ENCODE peak calls at places on chromosomes 5 and 9, in nine cellular contexts. One of them, this sample, is unnamed.

GRCh38 chr5:97839338-97840081 is 656.5 kb upstream of the RIOK2 start:
- DNase-seq in spleen: no peak
- DNase-seq in thoracic aorta: no peak
- DNase-seq in H9: no peak
- DNase-seq in GM23248: peak; percentile 7
- DNase-seq in CD4-positive, alpha-beta memory T cell: no peak
- DNase-seq in psoas muscle: no peak
- DNase-seq in heart right ventricle: no peak
- DNase-seq in HCT116: no peak
- DNase-seq in this sample: no peak

GRCh38 chr5:109921735-109922395 is 232.1 kb downstream of the MAN2A1 start:
- DNase-seq in spleen: peak; percentile 71
- DNase-seq in thoracic aorta: no peak
- DNase-seq in H9: no peak
- DNase-seq in GM23248: no peak
- DNase-seq in CD4-positive, alpha-beta memory T cell: peak; percentile 79
- DNase-seq in psoas muscle: no peak
- DNase-seq in heart right ventricle: peak; percentile 52
- DNase-seq in HCT116: no peak
- DNase-seq in this sample: peak; percentile 60

GRCh38 chr5:141208478-141208877 is at the start of gene PCDHB12:
- DNase-seq in spleen: no peak
- DNase-seq in thoracic aorta: no peak
- DNase-seq in H9: peak; percentile 50
- DNase-seq in GM23248: peak; percentile 55
- DNase-seq in CD4-positive, alpha-beta memory T cell: no peak
- DNase-seq in psoas muscle: no peak
- DNase-seq in heart right ventricle: no peak
- DNase-seq in HCT116: no peak
- DNase-seq in this sample: no peak

GRCh38 chr5:164048527-164048926 is 543.1 kb downstream of the MAT2B start:
- DNase-seq in spleen: no peak
- DNase-seq in thoracic aorta: no peak
- DNase-seq in H9: no peak
- DNase-seq in GM23248: no peak
- DNase-seq in CD4-positive, alpha-beta memory T cell: no peak
- DNase-seq in psoas muscle: no peak
- DNase-seq in heart right ventricle: no peak
- DNase-seq in HCT116: no peak
- DNase-seq in this sample: no peak

GRCh38 chr9:92242115-92242778 is 51.2 kb downstream of the IARS1 start:
- DNase-seq in spleen: no peak
- DNase-seq in thoracic aorta: no peak
- DNase-seq in H9: no peak
- DNase-seq in GM23248: peak; percentile 88
- DNase-seq in CD4-positive, alpha-beta memory T cell: no peak
- DNase-seq in psoas muscle: no peak
- DNase-seq in heart right ventricle: no peak
- DNase-seq in HCT116: no peak
- DNase-seq in this sample: no peak

GRCh38 chr9:90987566-90987965 is 185.9 kb downstream of the SYK start:
- DNase-seq in spleen: no peak
- DNase-seq in thoracic aorta: no peak
- DNase-seq in H9: no peak
- DNase-seq in GM23248: no peak
- DNase-seq in CD4-positive, alpha-beta memory T cell: no peak
- DNase-seq in psoas muscle: no peak
- DNase-seq in heart right ventricle: no peak
- DNase-seq in HCT116: no peak
- DNase-seq in this sample: no peak

GRCh38 chr9:136133191-136133958 is 14.7 kb upstream of the TMEM250 start:
- DNase-seq in spleen: no peak
- DNase-seq in thoracic aorta: no peak
- DNase-seq in H9: peak; percentile 82
- DNase-seq in GM23248: peak; percentile 56
- DNase-seq in CD4-positive, alpha-beta memory T cell: no peak
- DNase-seq in psoas muscle: peak; percentile 57
- DNase-seq in heart right ventricle: no peak
- DNase-seq in HCT116: no peak
- DNase-seq in this sample: no peak

GRCh38 chr5:19564036-19564435 is 424.0 kb downstream of the CDH18 start:
- DNase-seq in spleen: no peak
- DNase-seq in thoracic aorta: no peak
- DNase-seq in H9: no peak
- DNase-seq in GM23248: no peak
- DNase-seq in CD4-positive, alpha-beta memory T cell: no peak
- DNase-seq in psoas muscle: no peak
- DNase-seq in heart right ventricle: no peak
- DNase-seq in HCT116: no peak
- DNase-seq in this sample: no peak

GRCh38 chr9:111601237-111602018 is 2.0 kb upstream of the PTGR1 start:
- DNase-seq in spleen: no peak
- DNase-seq in thoracic aorta: no peak
- DNase-seq in H9: no peak
- DNase-seq in GM23248: peak; percentile 66
- DNase-seq in CD4-positive, alpha-beta memory T cell: no peak
- DNase-seq in psoas muscle: no peak
- DNase-seq in heart right ventricle: no peak
- DNase-seq in HCT116: no peak
- DNase-seq in this sample: no peak

GRCh38 chr5:142847898-142848790 is 78.0 kb downstream of the ARHGAP26 start:
- DNase-seq in spleen: no peak
- DNase-seq in thoracic aorta: no peak
- DNase-seq in H9: no peak
- DNase-seq in GM23248: peak; percentile 79
- DNase-seq in CD4-positive, alpha-beta memory T cell: no peak
- DNase-seq in psoas muscle: no peak
- DNase-seq in heart right ventricle: no peak
- DNase-seq in HCT116: no peak
- DNase-seq in this sample: no peak

GRCh38 chr5:103218164-103218563 is 40.4 kb upstream of the MACIR start:
- DNase-seq in spleen: no peak
- DNase-seq in thoracic aorta: no peak
- DNase-seq in H9: no peak
- DNase-seq in GM23248: peak; percentile 28
- DNase-seq in CD4-positive, alpha-beta memory T cell: no peak
- DNase-seq in psoas muscle: no peak
- DNase-seq in heart right ventricle: no peak
- DNase-seq in HCT116: no peak
- DNase-seq in this sample: no peak

GRCh38 chr9:98908897-98909634 is 34.6 kb upstream of the COL15A1 start:
- DNase-seq in spleen: no peak
- DNase-seq in thoracic aorta: no peak
- DNase-seq in H9: no peak
- DNase-seq in GM23248: peak; percentile 84
- DNase-seq in CD4-positive, alpha-beta memory T cell: no peak
- DNase-seq in psoas muscle: no peak
- DNase-seq in heart right ventricle: no peak
- DNase-seq in HCT116: no peak
- DNase-seq in this sample: no peak

GRCh38 chr9:84697494-84698114 is 28.1 kb downstream of the NTRK2 start:
- DNase-seq in spleen: peak; percentile 78
- DNase-seq in thoracic aorta: no peak
- DNase-seq in H9: peak; percentile 93
- DNase-seq in GM23248: peak; percentile 68
- DNase-seq in CD4-positive, alpha-beta memory T cell: peak; percentile 19
- DNase-seq in psoas muscle: peak; percentile 80
- DNase-seq in heart right ventricle: peak; percentile 67
- DNase-seq in HCT116: peak; percentile 32
- DNase-seq in this sample: peak; percentile 72

GRCh38 chr5:160961030-160961429 is 109.0 kb upstream of the ATP10B start:
- DNase-seq in spleen: no peak
- DNase-seq in thoracic aorta: no peak
- DNase-seq in H9: no peak
- DNase-seq in GM23248: no peak
- DNase-seq in CD4-positive, alpha-beta memory T cell: no peak
- DNase-seq in psoas muscle: no peak
- DNase-seq in heart right ventricle: no peak
- DNase-seq in HCT116: no peak
- DNase-seq in this sample: no peak

GRCh38 chr9:91427873-91428272 is 4.2 kb upstream of the NFIL3 start:
- DNase-seq in spleen: no peak
- DNase-seq in thoracic aorta: no peak
- DNase-seq in H9: no peak
- DNase-seq in GM23248: peak; percentile 85
- DNase-seq in CD4-positive, alpha-beta memory T cell: no peak
- DNase-seq in psoas muscle: no peak
- DNase-seq in heart right ventricle: no peak
- DNase-seq in HCT116: peak; percentile 84
- DNase-seq in this sample: no peak

DNA sequence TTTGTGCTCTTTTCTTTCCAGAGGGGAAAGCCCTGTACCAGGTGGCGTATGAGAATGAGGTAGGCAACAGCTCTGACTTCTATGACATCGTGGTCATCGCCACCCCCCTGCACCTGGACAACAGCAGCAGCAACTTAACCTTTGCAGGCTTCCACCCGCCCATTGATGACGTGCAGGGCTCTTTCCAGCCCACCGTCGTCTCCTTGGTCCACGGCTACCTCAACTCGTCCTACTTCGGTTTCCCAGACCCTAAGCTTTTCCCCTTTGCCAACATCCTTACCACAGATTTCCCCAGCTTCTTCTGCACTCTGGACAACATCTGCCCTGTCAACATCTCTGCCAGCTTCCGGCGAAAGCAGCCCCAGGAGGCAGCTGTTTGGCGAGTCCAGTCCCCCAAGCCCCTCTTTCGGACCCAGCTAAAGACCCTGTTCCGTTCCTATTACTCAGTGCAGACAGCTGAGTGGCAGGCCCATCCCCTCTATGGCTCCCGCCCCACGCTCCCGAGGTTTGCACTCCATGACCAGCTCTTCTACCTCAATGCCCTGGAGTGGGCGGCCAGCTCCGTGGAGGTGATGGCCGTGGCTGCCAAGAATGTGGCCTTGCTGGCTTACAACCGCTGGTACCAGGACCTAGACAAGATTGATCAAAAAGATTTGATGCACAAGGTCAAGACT is 10.3 kb downstream of the PCYOX1L start:
- DNase-seq in spleen: no peak
- DNase-seq in thoracic aorta: no peak
- DNase-seq in H9: no peak
- DNase-seq in GM23248: no peak
- DNase-seq in CD4-positive, alpha-beta memory T cell: no peak
- DNase-seq in psoas muscle: no peak
- DNase-seq in heart right ventricle: no peak
- DNase-seq in HCT116: no peak
- DNase-seq in this sample: no peak
- H3K4me1 ChIP-seq in spleen: peaks cover 20% of the 10 kb centered on the region
- H3K4me1 ChIP-seq in thoracic aorta: peaks cover 61% of the 10 kb centered on the region
- H3K4me1 ChIP-seq in H9: no peaks in the 10 kb centered on the region
- H3K4me1 ChIP-seq in GM23248: no peaks in the 10 kb centered on the region
- H3K4me1 ChIP-seq in CD4-positive, alpha-beta memory T cell: peaks cover 12% of the 10 kb centered on the region
- H3K4me1 ChIP-seq in psoas muscle: peaks cover 9% of the 10 kb centered on the region
- H3K4me1 ChIP-seq in heart right ventricle: peaks cover 18% of the 10 kb centered on the region
- H3K4me1 ChIP-seq in HCT116: peaks cover 9% of the 10 kb centered on the region
- H3K4me1 ChIP-seq in this sample: peaks cover 26% of the 10 kb centered on the region

GRCh38 chr5:56345352-56345751 is 112.2 kb upstream of the ANKRD55 start:
- DNase-seq in spleen: no peak
- DNase-seq in thoracic aorta: no peak
- DNase-seq in H9: no peak
- DNase-seq in GM23248: no peak
- DNase-seq in CD4-positive, alpha-beta memory T cell: no peak
- DNase-seq in psoas muscle: no peak
- DNase-seq in heart right ventricle: no peak
- DNase-seq in HCT116: no peak
- DNase-seq in this sample: no peak

GRCh38 chr5:56344594-56344993 is 111.5 kb upstream of the ANKRD55 start:
- DNase-seq in spleen: no peak
- DNase-seq in thoracic aorta: no peak
- DNase-seq in H9: no peak
- DNase-seq in GM23248: no peak
- DNase-seq in CD4-positive, alpha-beta memory T cell: no peak
- DNase-seq in psoas muscle: no peak
- DNase-seq in heart right ventricle: no peak
- DNase-seq in HCT116: no peak
- DNase-seq in this sample: no peak

GRCh38 chr5:56343988-56344387 is 110.9 kb upstream of the ANKRD55 start:
- DNase-seq in spleen: no peak
- DNase-seq in thoracic aorta: no peak
- DNase-seq in H9: no peak
- DNase-seq in GM23248: no peak
- DNase-seq in CD4-positive, alpha-beta memory T cell: no peak
- DNase-seq in psoas muscle: no peak
- DNase-seq in heart right ventricle: no peak
- DNase-seq in HCT116: no peak
- DNase-seq in this sample: no peak

GRCh38 chr5:56340196-56340980 is 107.3 kb upstream of the ANKRD55 start:
- DNase-seq in spleen: no peak
- DNase-seq in thoracic aorta: no peak
- DNase-seq in H9: no peak
- DNase-seq in GM23248: no peak
- DNase-seq in CD4-positive, alpha-beta memory T cell: no peak
- DNase-seq in psoas muscle: no peak
- DNase-seq in heart right ventricle: no peak
- DNase-seq in HCT116: no peak
- DNase-seq in this sample: no peak

DNA sequence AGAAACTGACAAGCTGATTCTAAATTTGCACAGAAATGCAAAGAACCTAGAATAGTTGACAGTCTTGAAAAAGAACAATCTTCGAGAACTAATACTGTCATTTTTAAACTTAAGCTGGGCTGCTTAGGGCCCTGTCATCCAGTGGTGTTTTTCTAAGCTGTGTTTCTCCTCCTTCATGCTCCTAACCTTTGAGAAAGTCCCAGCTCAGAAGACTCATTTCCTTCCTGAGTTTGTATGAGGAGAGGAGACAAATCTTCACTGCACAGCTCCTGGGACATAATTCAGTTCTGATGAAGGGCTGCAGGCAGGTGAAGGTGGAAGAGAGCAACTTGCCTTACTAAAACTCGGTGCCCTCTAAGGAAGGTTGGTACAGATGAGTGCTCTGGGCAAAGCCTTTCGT is 109.5 kb upstream of the ANKRD55 start:
- DNase-seq in spleen: no peak
- DNase-seq in thoracic aorta: no peak
- DNase-seq in H9: no peak
- DNase-seq in GM23248: no peak
- DNase-seq in CD4-positive, alpha-beta memory T cell: no peak
- DNase-seq in psoas muscle: no peak
- DNase-seq in heart right ventricle: no peak
- DNase-seq in HCT116: no peak
- DNase-seq in this sample: no peak
- H3K9me3 ChIP-seq in spleen: no peaks in the 10 kb centered on the region
- H3K9me3 ChIP-seq in thoracic aorta: no peaks in the 10 kb centered on the region
- H3K9me3 ChIP-seq in H9: no peaks in the 10 kb centered on the region
- H3K9me3 ChIP-seq in GM23248: no peaks in the 10 kb centered on the region
- H3K9me3 ChIP-seq in CD4-positive, alpha-beta memory T cell: no peaks in the 10 kb centered on the region
- H3K9me3 ChIP-seq in psoas muscle: no peaks in the 10 kb centered on the region
- H3K9me3 ChIP-seq in heart right ventricle: no peaks in the 10 kb centered on the region
- H3K9me3 ChIP-seq in HCT116: no peaks in the 10 kb centered on the region
- H3K9me3 ChIP-seq in this sample: peaks cover 8% of the 10 kb centered on the region

GRCh38 chr5:59126665-59127354 is 543.9 kb downstream of the RAB3C start:
- DNase-seq in spleen: no peak
- DNase-seq in thoracic aorta: no peak
- DNase-seq in H9: no peak
- DNase-seq in GM23248: peak; percentile 54
- DNase-seq in CD4-positive, alpha-beta memory T cell: no peak
- DNase-seq in psoas muscle: no peak
- DNase-seq in heart right ventricle: no peak
- DNase-seq in HCT116: no peak
- DNase-seq in this sample: no peak
- H3K27ac ChIP-seq in spleen: peak overlapping the region; percentile 79
- H3K27ac ChIP-seq in thoracic aorta: no peak overlapping the region
- H3K27ac ChIP-seq in H9: peak overlapping the region; percentile 78
- H3K27ac ChIP-seq in GM23248: peak overlapping the region; percentile 93
- H3K27ac ChIP-seq in CD4-positive, alpha-beta memory T cell: peak overlapping the region; percentile 80
- H3K27ac ChIP-seq in psoas muscle: peak overlapping the region; percentile 84
- H3K27ac ChIP-seq in heart right ventricle: peak overlapping the region; percentile 70
- H3K27ac ChIP-seq in HCT116: no peak overlapping the region
- H3K27ac ChIP-seq in this sample: peak overlapping the region; percentile 87

GRCh38 chr5:177494356-177495195 is 2.8 kb downstream of the PDLIM7 start:
- DNase-seq in spleen: peak; percentile 90
- DNase-seq in thoracic aorta: peak; percentile 83
- DNase-seq in H9: peak; percentile 86
- DNase-seq in GM23248: peak; percentile 94
- DNase-seq in CD4-positive, alpha-beta memory T cell: no peak
- DNase-seq in psoas muscle: peak; percentile 83
- DNase-seq in heart right ventricle: peak; percentile 66
- DNase-seq in HCT116: peak; percentile 49
- DNase-seq in this sample: peak; percentile 60
- H3K4me1 ChIP-seq in spleen: peaks cover 98% of the 10 kb centered on the region
- H3K4me1 ChIP-seq in thoracic aorta: peaks cover 77% of the 10 kb centered on the region
- H3K4me1 ChIP-seq in H9: peaks cover 5% of the 10 kb centered on the region
- H3K4me1 ChIP-seq in GM23248: peaks cover 23% of the 10 kb centered on the region
- H3K4me1 ChIP-seq in CD4-positive, alpha-beta memory T cell: peaks cover 11% of the 10 kb centered on the region
- H3K4me1 ChIP-seq in psoas muscle: peaks cover 39% of the 10 kb centered on the region
- H3K4me1 ChIP-seq in heart right ventricle: peaks cover 61% of the 10 kb centered on the region
- H3K4me1 ChIP-seq in HCT116: peaks cover 69% of the 10 kb centered on the region
- H3K4me1 ChIP-seq in this sample: peaks cover 72% of the 10 kb centered on the region

This sample was measured in left ventricle myocardium inferior.